ENCODE peak calls at places on chromosomes 6 and 20, in five cellular contexts. H is IMR-90, U is uterus, D is heart left ventricle, C is upper lobe of left lung. X is an unnamed sample.

GRCh38 chr6:40383348-40384115 is 203.6 kb downstream of the LRFN2 start:
- DNase-seq in H (no peak), U (no peak), D (no peak), C (no peak), X (no peak)

GRCh38 chr20:58713801-58714339 is 21.3 kb downstream of the NPEPL1 start:
- DNase-seq in H (no peak), U (no peak), D (no peak), C (no peak), X (no peak)

GRCh38 chr6:51432481-51432880 is 613.8 kb downstream of the TFAP2B start:
- DNase-seq in H (no peak), U (no peak), D (no peak), C (no peak), X (no peak)

GRCh38 chr6:138654715-138655634 is 118.6 kb upstream of the CCDC28A start:
- DNase-seq in H (peak), U (no peak), D (no peak), C (no peak), X (no peak)

GRCh38 chr20:1417273-1417672 is 24.4 kb upstream of the FKBP1A start:
- DNase-seq in H (peak), U (no peak), D (no peak), C (no peak), X (no peak)

GRCh38 chr6:16756660-16757270 is 4.5 kb downstream of the ATXN1 start:
- DNase-seq in H (no peak), U (no peak), D (no peak), C (no peak), X (no peak)

GRCh38 chr20:57762531-57763234 is 52.9 kb upstream of the PMEPA1 start:
- DNase-seq in H (no peak), U (no peak), D (no peak), C (no peak), X (no peak)

GRCh38 chr20:699811-700338 is 24.3 kb upstream of the SCRT2 start:
- DNase-seq in H (no peak), U (no peak), D (peak), C (no peak), X (no peak)

GRCh38 chr20:10504893-10505292 is 69.8 kb downstream of the SLX4IP start:
- DNase-seq in H (peak), U (peak), D (no peak), C (no peak), X (no peak)

GRCh38 chr6:111750147-111750546 is 123.1 kb downstream of the FYN start:
- DNase-seq in H (no peak), U (no peak), D (no peak), C (no peak), X (no peak)

GRCh38 chr6:121319112-121319553 is 15.1 kb downstream of the TBC1D32 start:
- DNase-seq in H (peak), U (no peak), D (no peak), C (no peak), X (no peak)

GRCh38 chr20:1001981-1002681 is at the start of gene RSPO4:
- DNase-seq in H (no peak), U (no peak), D (no peak), C (peak), X (no peak)

GRCh38 chr6:113149511-113149910 is 707.6 kb upstream of the MARCKS start:
- DNase-seq in H (no peak), U (no peak), D (no peak), C (no peak), X (no peak)

GRCh38 chr20:50491168-50491567 is 19.0 kb upstream of the PTPN1 start:
- DNase-seq in H (no peak), U (no peak), D (no peak), C (no peak), X (no peak)

GRCh38 chr6:64520050-64520449 is 884.4 kb downstream of the PHF3 start:
- DNase-seq in H (peak), U (no peak), D (no peak), C (no peak), X (no peak)

GRCh38 chr20:41643504-41643938 is 25.3 kb upstream of the CHD6 start:
- DNase-seq in H (peak), U (peak), D (peak), C (no peak), X (no peak)

GRCh38 chr20:63066506-63067265 is 59.9 kb upstream of the BHLHE23 start:
- DNase-seq in H (no peak), U (no peak), D (no peak), C (no peak), X (no peak)

GRCh38 chr6:47342824-47343223 is 33.1 kb upstream of the TNFRSF21 start:
- DNase-seq in H (no peak), U (no peak), D (no peak), C (no peak), X (no peak)

GRCh38 chr6:49835140-49835539 is 31.2 kb downstream of the CRISP1 start:
- DNase-seq in H (no peak), U (no peak), D (no peak), C (no peak), X (no peak)

GRCh38 chr6:108733706-108734105 is 114.5 kb upstream of the ARMC2 start:
- DNase-seq in H (no peak), U (no peak), D (no peak), C (no peak), X (no peak)

GRCh38 chr6:99233219-99233618 is 116.3 kb downstream of the FAXC start:
- DNase-seq in H (no peak), U (no peak), D (no peak), C (no peak), X (no peak)

GRCh38 chr6:797479-798077 is 104.6 kb upstream of the EXOC2 start:
- DNase-seq in H (peak), U (no peak), D (no peak), C (no peak), X (no peak)

GRCh38 chr20:47503685-47504084 is 2.0 kb downstream of the NCOA3 start:
- DNase-seq in H (no peak), U (no peak), D (no peak), C (no peak), X (no peak)

GRCh38 chr6:83417880-83418663 is 12.8 kb downstream of the ME1 start:
- DNase-seq in H (peak), U (no peak), D (no peak), C (no peak), X (no peak)
- TF ChIP-seq CTCF in H (peak), U (peak), D (peak), C (peak), X (no peak)

GRCh38 chr6:135576055-135576454 is 78.5 kb upstream of the AHI1 start:
- DNase-seq in H (peak), U (no peak), D (no peak), C (no peak), X (no peak)

GRCh38 chr6:135581211-135581610 is 83.7 kb upstream of the AHI1 start:
- DNase-seq in H (no peak), U (no peak), D (no peak), C (no peak), X (no peak)

GRCh38 chr6:135575629-135576028 is 78.1 kb upstream of the AHI1 start:
- DNase-seq in H (no peak), U (no peak), D (no peak), C (no peak), X (no peak)

GRCh38 chr6:135578976-135579375 is 81.4 kb upstream of the AHI1 start:
- DNase-seq in H (no peak), U (no peak), D (no peak), C (no peak), X (no peak)

GRCh38 chr6:135577059-135577538 is 79.6 kb upstream of the AHI1 start:
- DNase-seq in H (no peak), U (no peak), D (no peak), C (no peak), X (no peak)
- H3K27ac ChIP-seq in H (no peak), U (no peak), D (no peak), C (no peak), X (no peak)

GRCh38 chr20:45963059-45964011 is 8.7 kb downstream of the ZNF335 start:
- DNase-seq in H (peak), U (no peak), D (no peak), C (no peak), X (no peak)
- TF ChIP-seq CTCF in H (peak), U (peak), D (no peak), C (no peak), X (peak)

GRCh38 chr6:123629234-123629941 is 7.4 kb downstream of the TRDN start:
- DNase-seq in H (no peak), U (no peak), D (no peak), C (no peak), X (no peak)
- H3K27ac ChIP-seq in H (no peak), U (no peak), D (peak), C (no peak), X (no peak)

DNA sequence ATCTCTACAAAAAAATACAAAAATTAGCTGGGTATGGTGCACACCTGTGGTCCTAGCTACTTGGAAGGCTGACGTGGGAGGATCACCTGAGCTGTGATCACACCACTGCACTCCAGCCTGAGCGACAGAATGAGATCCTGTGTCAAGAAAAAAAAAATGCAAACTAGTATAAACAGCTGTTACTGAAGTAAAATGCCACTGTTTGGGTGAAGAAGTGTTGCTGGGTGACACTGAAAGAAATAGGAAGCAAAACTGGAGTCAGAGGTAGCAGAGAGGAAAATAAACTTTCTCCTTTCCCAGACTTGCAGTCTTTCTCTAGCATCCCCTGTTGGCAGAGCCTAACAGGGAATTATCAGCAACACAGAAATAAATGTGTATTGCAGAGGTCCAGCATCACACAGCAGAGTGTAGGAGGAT is 241.2 kb upstream of the PREP start:
- DNase-seq in H (no peak), U (no peak), D (no peak), C (no peak), X (no peak)
- TF ChIP-seq CTCF in H (no peak), U (no peak), D (no peak), C (no peak), X (no peak)

X was measured in CD8-positive, alpha-beta T cell.